ENCODE peak calls at places on chromosomes 2 and 18, in five cellular contexts. V, M, S, Z and K are unnamed samples.

GRCh38 chr2:198657520-198658121 is 800.1 kb downstream of the SATB2 start:
- DNase-seq in S (no peak), M (peak; percentile 15), Z (peak; percentile 5), V (no peak), K (peak; percentile 39)

GRCh38 chr2:78992451-78992806 is 33.1 kb upstream of the REG3G start:
- DNase-seq in M (peak; percentile 17), Z (no peak), V (no peak), S (peak; percentile 36), K (peak; percentile 48)

GRCh38 chr2:74503506-74504475 is 3.7 kb downstream of the PCGF1 start:
- DNase-seq in M (no peak), V (no peak), Z (no peak), S (no peak), K (no peak)

GRCh38 chr2:48315847-48316194 is 214.1 kb upstream of the STON1 start:
- DNase-seq in S (peak; percentile 22), M (no peak), V (no peak), Z (no peak), K (peak; percentile 14)

GRCh38 chr2:176856645-176857044 is 355.9 kb upstream of the HNRNPA3 start:
- DNase-seq in S (no peak), Z (no peak), M (no peak), V (no peak), K (no peak)

GRCh38 chr2:54329482-54330225 is 73.6 kb upstream of the TSPYL6 start:
- DNase-seq in V (no peak), Z (no peak), M (no peak), S (no peak), K (no peak)

GRCh38 chr2:159936471-159936870 is 125.9 kb downstream of the PLA2R1 start:
- DNase-seq in Z (no peak), S (no peak), M (no peak), V (no peak), K (peak; percentile 5)

GRCh38 chr2:37645363-37645762 is 26.1 kb downstream of the CDC42EP3 start:
- DNase-seq in S (no peak), Z (no peak), V (no peak), M (no peak), K (no peak)

GRCh38 chr18:48772457-48772856 is 178.3 kb downstream of the SMAD7 start:
- DNase-seq in V (no peak), M (no peak), S (no peak), Z (no peak), K (no peak)

GRCh38 chr2:155377178-155377780 is 678.8 kb downstream of the KCNJ3 start:
- DNase-seq in Z (no peak), M (no peak), S (no peak), V (no peak), K (no peak)

GRCh38 chr2:85131116-85131515 is 2.1 kb upstream of the TCF7L1 start:
- DNase-seq in V (no peak), Z (no peak), S (no peak), M (no peak), K (peak; percentile 34)

GRCh38 chr2:36450466-36451196 is 95.1 kb downstream of the CRIM1 start:
- DNase-seq in S (no peak), M (no peak), Z (no peak), V (no peak), K (no peak)

GRCh38 chr18:34729264-34729663 is 19.2 kb downstream of the DTNA start:
- DNase-seq in V (no peak), Z (no peak), M (no peak), S (peak; percentile 15), K (peak; percentile 28)

GRCh38 chr2:195319112-195319460 is 337.9 kb upstream of the SLC39A10 start:
- DNase-seq in S (no peak), M (no peak), Z (no peak), V (no peak), K (no peak)

GRCh38 chr2:108074945-108075344 is 88.6 kb downstream of the SLC5A7 start:
- DNase-seq in V (no peak), Z (no peak), S (no peak), M (no peak), K (no peak)

GRCh38 chr2:217316743-217317142 is 456.9 kb upstream of the TNP1 start:
- DNase-seq in S (peak; percentile 44), Z (no peak), M (no peak), V (no peak), K (no peak)

GRCh38 chr18:8329186-8329771 is 280.0 kb upstream of the RAB12 start:
- DNase-seq in M (no peak), Z (no peak), S (no peak), V (no peak), K (no peak)

DNA sequence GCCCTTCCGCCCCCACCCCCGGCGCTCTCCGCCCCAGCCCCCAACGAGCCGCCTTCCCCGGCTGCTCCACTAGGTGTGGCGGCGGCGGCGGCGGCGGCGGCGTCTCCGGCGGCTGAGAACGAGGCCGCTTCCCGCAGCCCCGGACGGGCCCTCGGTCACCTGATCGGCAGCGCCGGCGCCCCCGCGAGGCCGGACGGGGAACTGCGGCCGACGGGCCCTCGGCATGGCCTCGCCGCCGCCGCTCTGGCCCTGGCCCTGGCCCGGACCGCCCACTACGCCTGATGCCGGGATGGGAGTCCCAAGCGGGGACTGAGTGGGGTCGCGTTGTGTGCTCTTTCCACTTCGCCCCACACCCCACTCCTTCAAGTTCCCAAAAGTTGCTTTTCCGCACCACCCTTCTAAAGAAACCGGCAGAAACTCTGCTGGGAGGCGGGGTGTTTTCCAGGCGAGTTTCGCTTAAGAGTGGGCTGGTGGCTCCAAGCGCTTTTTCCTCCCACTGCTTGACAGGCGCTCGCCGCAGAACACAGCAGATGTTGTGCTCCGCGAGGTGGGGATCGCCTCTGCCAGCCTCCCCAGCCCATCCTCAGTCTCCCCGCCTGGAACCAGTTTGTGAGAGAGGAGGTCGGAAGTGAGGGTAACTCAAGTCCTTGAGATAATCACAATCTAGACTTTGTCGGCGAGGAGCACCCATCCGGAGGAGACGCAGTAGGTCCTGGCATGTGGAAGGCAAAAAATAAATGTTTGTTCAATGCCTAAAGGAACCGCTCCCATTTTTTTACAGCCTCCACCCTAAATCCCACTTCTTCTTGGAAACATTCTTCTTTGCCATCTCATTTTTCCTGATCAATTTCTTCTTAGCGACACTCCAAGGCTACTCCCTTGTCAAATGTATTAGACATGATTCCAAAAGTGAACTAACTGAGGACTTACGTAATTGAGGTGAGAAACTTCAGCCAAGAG is at the start of gene NCKAP1:
- DNase-seq in S (peak; percentile 89), V (peak; percentile 90), M (peak; percentile 97), Z (no peak), K (peak; percentile 100)
- TF ChIP-seq CTCF in S (peak; percentile 89), V (peak; percentile 90), M (peak; percentile 92), Z (peak; percentile 99), K (peak; percentile 98)

GRCh38 chr2:23753291-23754006 is 173.5 kb downstream of the ATAD2B start:
- DNase-seq in V (no peak), S (no peak), M (no peak), Z (no peak), K (no peak)
- TF ChIP-seq CTCF in V (no peak), S (no peak), M (no peak), Z (no peak), K (no peak)

GRCh38 chr2:100237046-100237615 is 85.2 kb downstream of the LONRF2 start:
- DNase-seq in M (no peak), Z (no peak), V (peak; percentile 16), S (no peak), K (no peak)
- TF ChIP-seq CTCF in M (peak; percentile 22), Z (no peak), V (no peak), S (no peak), K (no peak)

DNA sequence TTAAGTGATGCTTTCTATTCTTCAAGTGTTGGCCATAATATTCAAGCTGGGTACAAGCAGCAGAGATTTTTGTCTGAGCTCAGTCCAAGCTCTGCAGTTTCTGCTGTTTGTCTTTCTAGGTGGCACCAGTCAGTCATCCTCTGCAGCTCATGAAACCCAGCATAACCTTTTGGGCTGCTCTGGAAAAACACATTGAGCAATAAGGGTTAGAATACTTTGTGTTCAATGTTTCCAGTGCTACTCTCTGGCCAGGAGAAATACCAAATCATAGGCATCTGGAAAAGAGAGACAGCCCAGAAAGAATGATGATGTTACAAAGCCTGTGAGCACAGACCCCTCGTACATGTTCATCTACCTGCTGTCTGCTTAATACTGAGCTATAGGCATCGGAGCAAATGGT is 19.5 kb upstream of the WIPF1 start:
- DNase-seq in S (no peak), M (no peak), V (no peak), Z (no peak), K (no peak)
- TF ChIP-seq CTCF in S (no peak), M (no peak), V (no peak), Z (peak; percentile 27), K (no peak)

GRCh38 chr2:181438298-181438697 is 18.9 kb upstream of the ITGA4 start:
- DNase-seq in V (no peak), S (no peak), Z (no peak), M (no peak), K (no peak)
- TF ChIP-seq CTCF in V (no peak), S (no peak), Z (peak; percentile 21), M (peak; percentile 26), K (no peak)